ENCODE peak calls at places on chromosomes 3 and 15, in six cellular contexts. U is right lobe of liver, D is ELR, O is psoas muscle, Q is adrenal gland, E is SK-N-DZ. A is an unnamed sample.

GRCh38 chr15:90706394-90707327 is 10.5 kb upstream of the BLM start:
- DNase-seq in U (no peak), D (no peak), O (no peak), Q (no peak), E (no peak), A (peak; percentile 31)

GRCh38 chr3:140358696-140359095 is 319.2 kb upstream of the TRIM42 start:
- DNase-seq in U (no peak), D (no peak), O (no peak), Q (no peak), E (no peak), A (no peak)

GRCh38 chr3:99562990-99563607 is 75.3 kb upstream of the COL8A1 start:
- DNase-seq in U (no peak), D (peak; percentile 84), O (no peak), Q (no peak), E (no peak), A (no peak)

GRCh38 chr15:89870688-89871288 is 23.0 kb downstream of the AP3S2 start:
- DNase-seq in U (no peak), D (no peak), O (no peak), Q (no peak), E (no peak), A (no peak)

GRCh38 chr3:190996376-190996775 is 133.9 kb upstream of the GMNC start:
- DNase-seq in U (no peak), D (peak; percentile 31), O (no peak), Q (no peak), E (no peak), A (peak; percentile 50)

GRCh38 chr3:61617651-61618050 is 56.3 kb downstream of the PTPRG start:
- DNase-seq in U (no peak), D (no peak), O (no peak), Q (no peak), E (no peak), A (no peak)

GRCh38 chr15:36495464-36495863 is 84.0 kb upstream of the CDIN1 start:
- DNase-seq in U (no peak), D (no peak), O (no peak), Q (no peak), E (peak; percentile 43), A (no peak)

GRCh38 chr3:152399374-152399773 is 130.6 kb downstream of the MBNL1 start:
- DNase-seq in U (no peak), D (peak; percentile 80), O (no peak), Q (no peak), E (no peak), A (peak; percentile 53)

GRCh38 chr3:52835766-52836470 is 1.1 kb upstream of the MUSTN1 start:
- DNase-seq in U (peak; percentile 37), D (no peak), O (peak; percentile 83), Q (no peak), E (no peak), A (no peak)

GRCh38 chr3:194731496-194732073 is 45.9 kb downstream of the FAM43A start:
- DNase-seq in U (no peak), D (no peak), O (no peak), Q (no peak), E (no peak), A (no peak)

A was measured in RPMI7951.